ENCODE peak calls at places on chromosomes 12 and 14, in five cellular contexts. M, N, O, G and B are unnamed samples.

GRCh38 chr14:41609704-41610183 is 3.1 kb downstream of the LRFN5 start:
- DNase-seq in N (peak; percentile 35), O (peak; percentile 71), M (no peak), G (no peak), B (peak; percentile 95)

GRCh38 chr14:20429801-20430669 is 5.9 kb downstream of the KLHL33 start:
- DNase-seq in G (no peak), O (no peak), N (no peak), M (no peak), B (peak; percentile 73)

GRCh38 chr12:119748512-119748911 is 80.6 kb downstream of the PRKAB1 start:
- DNase-seq in M (no peak), G (no peak), O (no peak), N (no peak), B (no peak)

GRCh38 chr14:54338696-54339317 is 58.0 kb upstream of the CDKN3 start:
- DNase-seq in O (no peak), M (no peak), N (no peak), G (no peak), B (peak; percentile 9)

GRCh38 chr12:44703311-44703910 is 172.7 kb downstream of the NELL2 start:
- DNase-seq in N (no peak), G (no peak), O (no peak), M (no peak), B (no peak)

GRCh38 chr14:36649872-36650650 is 11.6 kb upstream of the PAX9 start:
- DNase-seq in G (no peak), M (no peak), N (no peak), O (no peak), B (no peak)

GRCh38 chr12:44848771-44849085 is 27.4 kb downstream of the NELL2 start:
- DNase-seq in O (no peak), M (no peak), N (no peak), G (no peak), B (no peak)

GRCh38 chr12:70692681-70693288 is 55.6 kb upstream of the PTPRB start:
- DNase-seq in O (peak; percentile 14), M (no peak), N (no peak), G (no peak), B (no peak)

GRCh38 chr14:89422181-89422951 is 5.3 kb upstream of the FOXN3 start:
- DNase-seq in N (no peak), M (no peak), O (no peak), G (no peak), B (no peak)

GRCh38 chr14:61553730-61554641 is 141.3 kb upstream of the HIF1A start:
- DNase-seq in O (no peak), N (peak; percentile 35), G (no peak), M (no peak), B (no peak)

GRCh38 chr12:21877583-21877982 is 63.6 kb downstream of the ABCC9 start:
- DNase-seq in M (no peak), O (no peak), G (no peak), N (no peak), B (no peak)

GRCh38 chr14:32601908-32602307 is 272.8 kb downstream of the AKAP6 start:
- DNase-seq in N (no peak), M (no peak), O (peak; percentile 4), G (no peak), B (no peak)

GRCh38 chr12:104460041-104460757 is 3.5 kb downstream of the CHST11 start:
- DNase-seq in G (no peak), N (no peak), O (no peak), M (no peak), B (no peak)

GRCh38 chr14:70641548-70642312 is at the start of gene TTC9:
- DNase-seq in O (no peak), N (no peak), G (no peak), M (no peak), B (peak; percentile 56)

GRCh38 chr14:37274652-37275051 is 76.9 kb downstream of the MIPOL1 start:
- DNase-seq in O (no peak), G (no peak), N (no peak), M (no peak), B (no peak)

GRCh38 chr12:42729532-42729895 is 140.0 kb upstream of the PRICKLE1 start:
- DNase-seq in O (no peak), N (no peak), M (no peak), G (no peak), B (no peak)

GRCh38 chr14:51614707-51615106 is 37.0 kb upstream of the FRMD6 start:
- DNase-seq in M (peak; percentile 56), O (no peak), N (no peak), G (no peak), B (peak; percentile 92)

GRCh38 chr14:77955816-77956796 is 156.2 kb downstream of the ADCK1 start:
- DNase-seq in M (no peak), N (no peak), O (peak; percentile 7), G (no peak), B (no peak)

GRCh38 chr12:79681008-79681590 is 9.7 kb downstream of the PAWR start:
- DNase-seq in G (no peak), N (no peak), O (peak; percentile 35), M (no peak), B (no peak)